ENCODE peak calls at places on chromosomes 3 and 15, in four cellular contexts. One of them, this sample, is unnamed.

GRCh38 chr3:191397771-191398170 is 63.2 kb upstream of the PYDC2 start:
- DNase-seq in cardiac muscle cell: no peak
- DNase-seq in body of pancreas: no peak
- DNase-seq in IMR-90: peak; percentile 20
- DNase-seq in this sample: no peak

GRCh38 chr3:192825657-192826200 is 91.9 kb downstream of the MB21D2 start:
- DNase-seq in IMR-90: peak; percentile 69
- DNase-seq in cardiac muscle cell: no peak
- DNase-seq in body of pancreas: no peak
- DNase-seq in this sample: no peak

GRCh38 chr15:79406191-79406590 is 25.9 kb upstream of the MINAR1 start:
- DNase-seq in cardiac muscle cell: no peak
- DNase-seq in IMR-90: no peak
- DNase-seq in body of pancreas: no peak
- DNase-seq in this sample: no peak

GRCh38 chr3:179840985-179841384 is 188.1 kb downstream of the USP13 start:
- DNase-seq in body of pancreas: peak; percentile 25
- DNase-seq in IMR-90: peak; percentile 67
- DNase-seq in cardiac muscle cell: no peak
- DNase-seq in this sample: no peak

GRCh38 chr3:190338717-190339116 is 16.5 kb upstream of the CLDN1 start:
- DNase-seq in cardiac muscle cell: peak; percentile 52
- DNase-seq in body of pancreas: peak; percentile 40
- DNase-seq in IMR-90: peak; percentile 56
- DNase-seq in this sample: no peak

GRCh38 chr3:145133281-145133680 is 1027.7 kb downstream of the PLOD2 start:
- DNase-seq in body of pancreas: no peak
- DNase-seq in cardiac muscle cell: no peak
- DNase-seq in IMR-90: no peak
- DNase-seq in this sample: no peak

GRCh38 chr3:31043184-31043819 is 148.8 kb upstream of the GADL1 start:
- DNase-seq in IMR-90: peak; percentile 19
- DNase-seq in cardiac muscle cell: no peak
- DNase-seq in body of pancreas: no peak
- DNase-seq in this sample: peak; percentile 47

GRCh38 chr3:27935492-27935891 is 213.4 kb upstream of the EOMES start:
- DNase-seq in body of pancreas: no peak
- DNase-seq in IMR-90: no peak
- DNase-seq in cardiac muscle cell: no peak
- DNase-seq in this sample: no peak

GRCh38 chr3:126101521-126101982 is 17.6 kb upstream of the SLC41A3 start:
- DNase-seq in IMR-90: no peak
- DNase-seq in cardiac muscle cell: no peak
- DNase-seq in body of pancreas: no peak
- DNase-seq in this sample: peak; percentile 57

GRCh38 chr3:63654246-63654645 is 1.8 kb downstream of the SNTN start:
- DNase-seq in body of pancreas: no peak
- DNase-seq in cardiac muscle cell: no peak
- DNase-seq in IMR-90: peak; percentile 20
- DNase-seq in this sample: no peak

GRCh38 chr3:106745344-106746168 is 631.7 kb upstream of the CCDC54 start:
- DNase-seq in IMR-90: peak; percentile 76
- DNase-seq in body of pancreas: no peak
- DNase-seq in cardiac muscle cell: no peak
- DNase-seq in this sample: no peak

GRCh38 chr15:76565366-76565765 is 228.8 kb downstream of the ISL2 start:
- DNase-seq in IMR-90: peak; percentile 10
- DNase-seq in cardiac muscle cell: no peak
- DNase-seq in body of pancreas: no peak
- DNase-seq in this sample: no peak

GRCh38 chr3:139460529-139460928 is 15.8 kb downstream of the RBP2 start:
- DNase-seq in cardiac muscle cell: no peak
- DNase-seq in IMR-90: no peak
- DNase-seq in body of pancreas: no peak
- DNase-seq in this sample: peak; percentile 55

GRCh38 chr3:41848745-41849574 is 112.9 kb downstream of the ULK4 start:
- DNase-seq in body of pancreas: no peak
- DNase-seq in IMR-90: no peak
- DNase-seq in cardiac muscle cell: no peak
- DNase-seq in this sample: no peak

GRCh38 chr3:172410702-172411477 is 37.4 kb downstream of the GHSR start:
- DNase-seq in IMR-90: no peak
- DNase-seq in cardiac muscle cell: no peak
- DNase-seq in body of pancreas: no peak
- DNase-seq in this sample: no peak

GRCh38 chr15:101133181-101133460 is 118.7 kb downstream of the CHSY1 start:
- DNase-seq in IMR-90: no peak
- DNase-seq in body of pancreas: no peak
- DNase-seq in cardiac muscle cell: no peak
- DNase-seq in this sample: no peak

GRCh38 chr15:88900982-88901418 is 5.7 kb upstream of the HAPLN3 start:
- DNase-seq in cardiac muscle cell: no peak
- DNase-seq in IMR-90: no peak
- DNase-seq in body of pancreas: no peak
- DNase-seq in this sample: no peak

GRCh38 chr15:88901713-88902490 is 6.6 kb upstream of the HAPLN3 start:
- DNase-seq in cardiac muscle cell: no peak
- DNase-seq in IMR-90: no peak
- DNase-seq in body of pancreas: no peak
- DNase-seq in this sample: no peak

GRCh38 chr15:88904257-88904807 is 8.8 kb downstream of the MFGE8 start:
- DNase-seq in cardiac muscle cell: no peak
- DNase-seq in body of pancreas: no peak
- DNase-seq in IMR-90: no peak
- DNase-seq in this sample: no peak

GRCh38 chr15:88902846-88903245 is 7.5 kb upstream of the HAPLN3 start:
- DNase-seq in IMR-90: no peak
- DNase-seq in cardiac muscle cell: no peak
- DNase-seq in body of pancreas: no peak
- DNase-seq in this sample: no peak

DNA sequence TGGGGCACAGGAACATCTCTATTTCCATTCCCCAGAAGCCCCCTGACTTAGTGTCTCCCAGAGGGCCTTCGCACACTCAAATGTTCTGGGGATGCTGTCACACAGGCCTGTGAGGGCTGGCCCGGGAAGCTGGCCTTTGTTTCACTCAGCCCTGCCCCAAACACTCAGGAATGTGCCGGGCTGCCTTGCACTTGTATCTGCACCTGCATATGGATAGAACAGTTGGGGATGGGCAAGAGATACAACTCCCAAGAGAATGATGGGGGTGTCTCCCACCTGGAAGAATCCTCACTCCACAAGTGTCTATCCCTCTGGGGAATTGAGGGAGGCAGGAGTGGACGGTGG is 7.1 kb upstream of the HAPLN3 start:
- DNase-seq in body of pancreas: no peak
- DNase-seq in cardiac muscle cell: no peak
- DNase-seq in IMR-90: no peak
- DNase-seq in this sample: no peak
- H3K4me1 ChIP-seq in body of pancreas: peaks cover 9% of the 10 kb centered on the region
- H3K4me1 ChIP-seq in cardiac muscle cell: peaks cover 7% of the 10 kb centered on the region
- H3K4me1 ChIP-seq in IMR-90: peaks cover 10% of the 10 kb centered on the region
- H3K4me1 ChIP-seq in this sample: peaks cover 3% of the 10 kb centered on the region

GRCh38 chr3:114508976-114509375 is 215.1 kb downstream of the TIGIT start:
- DNase-seq in cardiac muscle cell: no peak
- DNase-seq in body of pancreas: no peak
- DNase-seq in IMR-90: peak; percentile 29
- DNase-seq in this sample: no peak

GRCh38 chr3:114506622-114507300 is 212.9 kb downstream of the TIGIT start:
- DNase-seq in body of pancreas: no peak
- DNase-seq in cardiac muscle cell: no peak
- DNase-seq in IMR-90: peak; percentile 73
- DNase-seq in this sample: no peak

GRCh38 chr3:114510201-114510600 is 216.4 kb downstream of the TIGIT start:
- DNase-seq in cardiac muscle cell: no peak
- DNase-seq in body of pancreas: no peak
- DNase-seq in IMR-90: no peak
- DNase-seq in this sample: no peak

GRCh38 chr3:114509756-114510155 is 215.9 kb downstream of the TIGIT start:
- DNase-seq in IMR-90: no peak
- DNase-seq in cardiac muscle cell: no peak
- DNase-seq in body of pancreas: no peak
- DNase-seq in this sample: no peak

GRCh38 chr3:114508208-114508607 is 214.4 kb downstream of the TIGIT start:
- DNase-seq in cardiac muscle cell: no peak
- DNase-seq in body of pancreas: no peak
- DNase-seq in IMR-90: no peak
- DNase-seq in this sample: no peak
- H3K4me1 ChIP-seq in cardiac muscle cell: no peaks in the 10 kb centered on the region
- H3K4me1 ChIP-seq in body of pancreas: no peaks in the 10 kb centered on the region
- H3K4me1 ChIP-seq in IMR-90: peaks cover 10% of the 10 kb centered on the region
- H3K4me1 ChIP-seq in this sample: peaks cover 5% of the 10 kb centered on the region

GRCh38 chr15:60390231-60390630 is 7.6 kb downstream of the ANXA2 start:
- DNase-seq in body of pancreas: no peak
- DNase-seq in cardiac muscle cell: no peak
- DNase-seq in IMR-90: no peak
- DNase-seq in this sample: no peak

GRCh38 chr15:60392986-60393811 is 4.6 kb downstream of the ANXA2 start:
- DNase-seq in body of pancreas: peak; percentile 86
- DNase-seq in IMR-90: peak; percentile 98
- DNase-seq in cardiac muscle cell: no peak
- DNase-seq in this sample: peak; percentile 62

GRCh38 chr15:60390931-60391501 is 6.8 kb downstream of the ANXA2 start:
- DNase-seq in cardiac muscle cell: no peak
- DNase-seq in body of pancreas: peak; percentile 19
- DNase-seq in IMR-90: peak; percentile 83
- DNase-seq in this sample: peak; percentile 59

GRCh38 chr15:60391722-60392340 is 6.0 kb downstream of the ANXA2 start:
- DNase-seq in body of pancreas: no peak
- DNase-seq in cardiac muscle cell: no peak
- DNase-seq in IMR-90: no peak
- DNase-seq in this sample: no peak

GRCh38 chr15:60392601-60392985 is 5.2 kb downstream of the ANXA2 start:
- DNase-seq in body of pancreas: no peak
- DNase-seq in IMR-90: peak; percentile 78
- DNase-seq in cardiac muscle cell: no peak
- DNase-seq in this sample: no peak
- H3K4me1 ChIP-seq in body of pancreas: peaks cover 79% of the 10 kb centered on the region
- H3K4me1 ChIP-seq in IMR-90: peaks cover 40% of the 10 kb centered on the region
- H3K4me1 ChIP-seq in cardiac muscle cell: peaks cover 18% of the 10 kb centered on the region
- H3K4me1 ChIP-seq in this sample: peaks cover 30% of the 10 kb centered on the region

GRCh38 chr3:122991236-122991985 is 36.2 kb downstream of the SEMA5B start:
- DNase-seq in body of pancreas: no peak
- DNase-seq in IMR-90: no peak
- DNase-seq in cardiac muscle cell: no peak
- DNase-seq in this sample: no peak
- H3K4me1 ChIP-seq in body of pancreas: peaks cover 5% of the 10 kb centered on the region
- H3K4me1 ChIP-seq in IMR-90: no peaks in the 10 kb centered on the region
- H3K4me1 ChIP-seq in cardiac muscle cell: peaks cover 3% of the 10 kb centered on the region
- H3K4me1 ChIP-seq in this sample: peaks cover 7% of the 10 kb centered on the region

DNA sequence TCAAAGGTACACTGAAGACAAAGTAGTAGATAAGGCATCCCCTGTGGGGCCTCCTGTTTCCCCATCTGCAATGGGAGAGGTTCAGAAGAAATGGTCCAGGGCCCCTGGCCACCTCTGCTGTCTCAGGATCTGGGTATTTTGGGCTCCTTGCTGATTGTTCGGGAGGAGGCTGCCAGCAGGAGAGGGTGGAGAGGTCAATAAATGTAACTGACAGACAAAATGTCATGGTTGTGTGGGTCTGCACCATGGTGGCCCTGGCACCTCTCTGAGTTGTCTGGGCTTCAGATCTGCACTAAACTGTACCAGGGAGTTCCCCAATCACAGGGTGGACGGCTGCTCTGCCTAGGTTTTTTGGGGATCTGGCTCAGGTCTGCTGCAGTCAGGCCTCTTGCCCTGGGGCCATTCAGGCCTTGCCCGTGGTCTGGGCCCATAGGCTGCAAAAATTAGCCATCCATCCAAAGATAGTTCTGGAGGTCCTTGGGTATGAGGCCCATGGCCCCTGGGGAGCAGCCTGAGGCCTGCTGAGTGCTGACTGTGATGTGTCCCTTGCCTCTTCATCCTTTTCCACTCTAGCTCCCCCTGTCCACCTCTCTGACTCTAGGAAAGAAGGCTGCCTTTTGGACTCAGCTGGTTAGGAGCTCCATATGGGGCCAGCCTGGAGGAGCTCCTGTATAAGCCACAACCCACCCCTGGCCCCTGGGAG is 7.5 kb downstream of the NBEAL2 start:
- DNase-seq in body of pancreas: no peak
- DNase-seq in IMR-90: no peak
- DNase-seq in cardiac muscle cell: peak; percentile 14
- DNase-seq in this sample: peak; percentile 11
- H3K4me1 ChIP-seq in body of pancreas: peaks cover 45% of the 10 kb centered on the region
- H3K4me1 ChIP-seq in IMR-90: no peaks in the 10 kb centered on the region
- H3K4me1 ChIP-seq in cardiac muscle cell: peaks cover 10% of the 10 kb centered on the region
- H3K4me1 ChIP-seq in this sample: peaks cover 4% of the 10 kb centered on the region

GRCh38 chr15:68275165-68275746 is 2.3 kb upstream of the FEM1B start:
- DNase-seq in body of pancreas: peak; percentile 18
- DNase-seq in IMR-90: peak; percentile 88
- DNase-seq in cardiac muscle cell: no peak
- DNase-seq in this sample: no peak
- H3K4me1 ChIP-seq in body of pancreas: peaks cover 26% of the 10 kb centered on the region
- H3K4me1 ChIP-seq in IMR-90: peaks cover 37% of the 10 kb centered on the region
- H3K4me1 ChIP-seq in cardiac muscle cell: peaks cover 32% of the 10 kb centered on the region
- H3K4me1 ChIP-seq in this sample: peaks cover 10% of the 10 kb centered on the region

GRCh38 chr15:36960179-36960946 is 140.0 kb downstream of the MEIS2 start:
- DNase-seq in cardiac muscle cell: no peak
- DNase-seq in body of pancreas: no peak
- DNase-seq in IMR-90: no peak
- DNase-seq in this sample: no peak

GRCh38 chr15:36958611-36959010 is 141.7 kb downstream of the MEIS2 start:
- DNase-seq in IMR-90: no peak
- DNase-seq in body of pancreas: no peak
- DNase-seq in cardiac muscle cell: no peak
- DNase-seq in this sample: no peak

GRCh38 chr15:36960947-36961227 is 139.5 kb downstream of the MEIS2 start:
- DNase-seq in cardiac muscle cell: no peak
- DNase-seq in body of pancreas: no peak
- DNase-seq in IMR-90: no peak
- DNase-seq in this sample: no peak

GRCh38 chr15:36961956-36962355 is 138.4 kb downstream of the MEIS2 start:
- DNase-seq in body of pancreas: no peak
- DNase-seq in cardiac muscle cell: no peak
- DNase-seq in IMR-90: no peak
- DNase-seq in this sample: no peak

GRCh38 chr15:36959746-36960145 is 140.6 kb downstream of the MEIS2 start:
- DNase-seq in IMR-90: no peak
- DNase-seq in body of pancreas: no peak
- DNase-seq in cardiac muscle cell: no peak
- DNase-seq in this sample: no peak
- H3K4me1 ChIP-seq in IMR-90: no peaks in the 10 kb centered on the region
- H3K4me1 ChIP-seq in body of pancreas: peaks cover 23% of the 10 kb centered on the region
- H3K4me1 ChIP-seq in cardiac muscle cell: peaks cover 46% of the 10 kb centered on the region
- H3K4me1 ChIP-seq in this sample: peaks cover 2% of the 10 kb centered on the region

This sample was measured in right cardiac atrium.